ENCODE peak calls at places on chromosomes 6 and 20, in five cellular contexts. One of them, this sample, is unnamed. For H3K4me1, the result is how much of the 10 kb centered on the place peaks cover.

GRCh38 chr6:80209434-80209833 is 103.0 kb downstream of the BCKDHB start:
- DNase-seq in H9: no peak
- DNase-seq in GM23248: no peak
- DNase-seq in IMR-90: no peak
- DNase-seq in neuronal stem cell: no peak
- DNase-seq in this sample: no peak

GRCh38 chr6:156510242-156510641 is 266.9 kb upstream of the ARID1B start:
- DNase-seq in H9: no peak
- DNase-seq in GM23248: no peak
- DNase-seq in IMR-90: no peak
- DNase-seq in neuronal stem cell: no peak
- DNase-seq in this sample: no peak

GRCh38 chr6:38065734-38066133 is 246.2 kb downstream of the ZFAND3 start:
- DNase-seq in H9: no peak
- DNase-seq in GM23248: no peak
- DNase-seq in IMR-90: no peak
- DNase-seq in neuronal stem cell: no peak
- DNase-seq in this sample: no peak

GRCh38 chr20:58794510-58795180 is 56.1 kb downstream of the GNAS-AS1 start:
- DNase-seq in H9: no peak
- DNase-seq in GM23248: no peak
- DNase-seq in IMR-90: no peak
- DNase-seq in neuronal stem cell: no peak
- DNase-seq in this sample: no peak

GRCh38 chr6:43405354-43405753 is 22.0 kb upstream of the ABCC10 start:
- DNase-seq in H9: no peak
- DNase-seq in GM23248: peak
- DNase-seq in IMR-90: no peak
- DNase-seq in neuronal stem cell: no peak
- DNase-seq in this sample: no peak

GRCh38 chr6:108074359-108075144 is at the start of gene OSTM1:
- DNase-seq in H9: peak
- DNase-seq in GM23248: peak
- DNase-seq in IMR-90: peak
- DNase-seq in neuronal stem cell: peak
- DNase-seq in this sample: peak

GRCh38 chr6:146312606-146313005 is 231.0 kb upstream of the RAB32 start:
- DNase-seq in H9: no peak
- DNase-seq in GM23248: peak
- DNase-seq in IMR-90: no peak
- DNase-seq in neuronal stem cell: no peak
- DNase-seq in this sample: no peak

GRCh38 chr6:83270971-83271714 is 78.0 kb downstream of the RWDD2A start:
- DNase-seq in H9: no peak
- DNase-seq in GM23248: peak
- DNase-seq in IMR-90: peak
- DNase-seq in neuronal stem cell: no peak
- DNase-seq in this sample: no peak

GRCh38 chr20:3430376-3431069 is 23.1 kb upstream of the DNAAF9 start:
- DNase-seq in H9: no peak
- DNase-seq in GM23248: no peak
- DNase-seq in IMR-90: no peak
- DNase-seq in neuronal stem cell: no peak
- DNase-seq in this sample: no peak

GRCh38 chr6:121994936-121995335 is 404.5 kb upstream of the HSF2 start:
- DNase-seq in H9: no peak
- DNase-seq in GM23248: no peak
- DNase-seq in IMR-90: no peak
- DNase-seq in neuronal stem cell: no peak
- DNase-seq in this sample: no peak

GRCh38 chr6:95410168-95410567 is 167.2 kb upstream of the MANEA start:
- DNase-seq in H9: no peak
- DNase-seq in GM23248: no peak
- DNase-seq in IMR-90: no peak
- DNase-seq in neuronal stem cell: no peak
- DNase-seq in this sample: no peak

DNA sequence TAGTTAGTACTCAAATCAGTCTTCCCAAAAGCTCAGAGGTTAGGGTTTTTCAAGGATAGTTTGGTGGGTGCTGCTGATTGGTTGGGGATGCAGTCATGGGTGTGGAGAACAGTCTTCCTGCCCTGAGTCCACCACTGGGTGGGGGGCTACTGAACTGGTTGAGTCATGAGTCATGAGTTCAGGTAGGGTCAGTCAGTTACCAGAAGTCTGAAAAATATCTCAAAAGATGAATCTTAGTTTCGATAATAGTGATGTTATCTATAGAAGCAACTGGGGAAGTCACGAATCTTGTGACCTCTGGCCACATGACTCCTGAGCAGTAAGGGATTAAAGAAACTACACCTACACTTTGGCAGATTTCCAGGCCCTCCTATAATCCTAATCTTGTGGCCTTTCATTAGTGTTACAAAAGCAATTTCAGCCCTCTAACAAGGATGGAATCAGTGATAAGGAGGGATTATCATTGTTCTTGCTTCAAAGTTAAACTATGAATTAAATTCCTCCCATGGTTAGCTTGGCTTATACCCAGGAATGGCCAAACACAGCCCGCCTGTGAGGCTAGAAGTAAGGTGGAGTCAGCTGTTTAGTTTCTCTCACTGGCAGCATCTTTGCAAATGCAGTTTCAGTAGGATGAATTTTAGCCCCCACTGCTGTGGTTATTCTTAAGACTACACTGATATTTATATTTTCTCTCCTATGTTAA is 33.3 kb upstream of the NKAIN2 start:
- DNase-seq in H9: no peak
- DNase-seq in GM23248: no peak
- DNase-seq in IMR-90: no peak
- DNase-seq in neuronal stem cell: no peak
- DNase-seq in this sample: no peak
- H3K27ac ChIP-seq in H9: no peak
- H3K27ac ChIP-seq in GM23248: no peak
- H3K27ac ChIP-seq in IMR-90: no peak
- H3K27ac ChIP-seq in neuronal stem cell: no peak
- H3K27ac ChIP-seq in this sample: no peak

GRCh38 chr20:33668791-33669155 is 2.0 kb downstream of the ACTL10 start:
- DNase-seq in H9: no peak
- DNase-seq in GM23248: no peak
- DNase-seq in IMR-90: no peak
- DNase-seq in neuronal stem cell: no peak
- DNase-seq in this sample: no peak
- H3K4me1 ChIP-seq in H9: under half
- H3K4me1 ChIP-seq in GM23248: under half
- H3K4me1 ChIP-seq in IMR-90: under half
- H3K4me1 ChIP-seq in neuronal stem cell: under half
- H3K4me1 ChIP-seq in this sample: under half

GRCh38 chr6:102798631-102799030 is 1405.1 kb downstream of the GRIK2 start:
- DNase-seq in H9: peak
- DNase-seq in GM23248: no peak
- DNase-seq in IMR-90: no peak
- DNase-seq in neuronal stem cell: peak
- DNase-seq in this sample: no peak
- H3K9ac ChIP-seq in H9: no peak
- H3K9ac ChIP-seq in GM23248: no peak
- H3K9ac ChIP-seq in IMR-90: no peak
- H3K9ac ChIP-seq in neuronal stem cell: no peak
- H3K9ac ChIP-seq in this sample: no peak

GRCh38 chr6:85111481-85112001 is 338.3 kb upstream of the NT5E start:
- DNase-seq in H9: no peak
- DNase-seq in GM23248: peak
- DNase-seq in IMR-90: no peak
- DNase-seq in neuronal stem cell: peak
- DNase-seq in this sample: no peak
- H3K27ac ChIP-seq in H9: no peak
- H3K27ac ChIP-seq in GM23248: peak
- H3K27ac ChIP-seq in IMR-90: no peak
- H3K27ac ChIP-seq in neuronal stem cell: peak
- H3K27ac ChIP-seq in this sample: no peak

DNA sequence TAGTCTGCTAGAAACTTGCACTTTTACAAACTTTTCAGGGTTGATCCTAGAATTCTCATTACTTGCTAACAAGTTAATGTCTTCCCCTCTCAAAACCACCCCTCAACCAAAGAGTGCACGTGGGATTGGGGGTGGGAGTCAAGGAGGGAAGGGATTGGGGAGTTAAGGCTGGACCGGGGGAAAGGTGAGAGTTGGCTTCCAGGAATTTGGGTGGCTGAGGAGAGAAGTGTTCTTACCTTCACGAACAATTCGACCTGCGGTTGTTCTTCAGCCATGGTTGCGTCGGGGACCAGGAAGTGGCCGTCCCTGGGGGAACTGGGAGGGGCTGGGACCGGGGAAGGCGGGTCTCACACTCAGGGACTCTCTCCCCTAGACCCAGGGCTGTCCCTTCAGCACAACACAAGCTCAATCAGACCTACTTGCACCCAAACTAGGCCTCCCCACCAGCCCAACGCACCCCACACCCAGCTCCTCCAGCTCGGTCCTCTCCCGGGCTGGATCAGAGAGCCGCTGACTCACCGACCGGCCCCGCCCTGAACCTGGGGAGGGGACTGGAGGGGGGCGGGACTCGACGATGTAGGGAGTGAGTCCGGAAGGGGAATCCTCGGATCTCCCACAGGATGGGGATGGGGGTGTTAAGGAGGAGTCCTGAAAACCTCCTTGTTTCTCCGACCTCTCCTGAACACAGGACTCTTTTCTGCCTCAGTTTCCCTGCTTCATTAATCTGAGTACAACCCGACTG is at the start of gene CLIC1:
- DNase-seq in H9: peak
- DNase-seq in GM23248: peak
- DNase-seq in IMR-90: peak
- DNase-seq in neuronal stem cell: peak
- DNase-seq in this sample: peak
- H3K4me1 ChIP-seq in H9: under half
- H3K4me1 ChIP-seq in GM23248: under half
- H3K4me1 ChIP-seq in IMR-90: under half
- H3K4me1 ChIP-seq in neuronal stem cell: under half
- H3K4me1 ChIP-seq in this sample: under half

GRCh38 chr20:50110141-50111047 is 2.6 kb downstream of the UBE2V1 start:
- DNase-seq in H9: no peak
- DNase-seq in GM23248: peak
- DNase-seq in IMR-90: no peak
- DNase-seq in neuronal stem cell: no peak
- DNase-seq in this sample: no peak

GRCh38 chr20:50107796-50108331 is 5.1 kb downstream of the UBE2V1 start:
- DNase-seq in H9: no peak
- DNase-seq in GM23248: no peak
- DNase-seq in IMR-90: no peak
- DNase-seq in neuronal stem cell: no peak
- DNase-seq in this sample: no peak

GRCh38 chr20:50108571-50109235 is 4.2 kb downstream of the UBE2V1 start:
- DNase-seq in H9: no peak
- DNase-seq in GM23248: peak
- DNase-seq in IMR-90: no peak
- DNase-seq in neuronal stem cell: no peak
- DNase-seq in this sample: no peak

GRCh38 chr20:50111120-50111828 is 1.7 kb downstream of the UBE2V1 start:
- DNase-seq in H9: no peak
- DNase-seq in GM23248: peak
- DNase-seq in IMR-90: peak
- DNase-seq in neuronal stem cell: no peak
- DNase-seq in this sample: no peak

DNA sequence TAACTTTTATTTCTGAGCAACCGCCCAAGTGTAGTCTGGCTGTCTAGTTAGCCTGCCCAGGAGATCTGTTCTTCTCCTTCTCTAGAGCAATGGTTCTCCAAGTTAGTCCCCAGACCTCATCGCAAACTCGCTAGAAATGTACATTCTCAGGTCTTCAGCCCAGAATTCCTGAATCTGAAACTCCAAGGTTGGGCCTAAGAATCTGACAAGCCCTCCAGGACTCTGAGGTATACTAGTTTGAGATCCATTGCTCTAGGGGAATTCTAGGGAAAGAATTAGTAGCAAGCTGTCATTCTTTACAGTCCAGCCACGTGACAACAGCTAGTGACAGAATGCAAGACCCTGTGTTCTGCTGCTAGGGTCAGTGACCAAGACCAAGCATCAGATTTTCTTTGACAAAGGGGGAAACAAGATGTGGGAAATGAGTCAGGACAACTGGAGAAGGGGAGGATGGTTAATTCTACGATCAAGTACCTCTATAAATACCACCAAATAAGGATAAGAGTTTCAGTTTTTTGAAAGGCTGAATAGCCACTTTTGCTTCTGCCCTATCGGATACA is 5.8 kb downstream of the UBE2V1 start:
- DNase-seq in H9: no peak
- DNase-seq in GM23248: no peak
- DNase-seq in IMR-90: no peak
- DNase-seq in neuronal stem cell: no peak
- DNase-seq in this sample: no peak
- H3K9ac ChIP-seq in H9: no peak
- H3K9ac ChIP-seq in GM23248: no peak
- H3K9ac ChIP-seq in IMR-90: no peak
- H3K9ac ChIP-seq in neuronal stem cell: no peak
- H3K9ac ChIP-seq in this sample: no peak

GRCh38 chr6:129749749-129750120 is 39.8 kb upstream of the ARHGAP18 start:
- DNase-seq in H9: no peak
- DNase-seq in GM23248: peak
- DNase-seq in IMR-90: peak
- DNase-seq in neuronal stem cell: no peak
- DNase-seq in this sample: no peak
- H3K27ac ChIP-seq in H9: no peak
- H3K27ac ChIP-seq in GM23248: peak
- H3K27ac ChIP-seq in IMR-90: no peak
- H3K27ac ChIP-seq in neuronal stem cell: no peak
- H3K27ac ChIP-seq in this sample: no peak

GRCh38 chr6:352474-352873 is 39.1 kb upstream of the IRF4 start:
- DNase-seq in H9: no peak
- DNase-seq in GM23248: no peak
- DNase-seq in IMR-90: no peak
- DNase-seq in neuronal stem cell: no peak
- DNase-seq in this sample: no peak
- H3K4me1 ChIP-seq in H9: under half
- H3K4me1 ChIP-seq in GM23248: under half
- H3K4me1 ChIP-seq in IMR-90: under half
- H3K4me1 ChIP-seq in neuronal stem cell: under half
- H3K4me1 ChIP-seq in this sample: under half

GRCh38 chr6:76516924-76517323 is 444.5 kb upstream of the IMPG1 start:
- DNase-seq in H9: no peak
- DNase-seq in GM23248: no peak
- DNase-seq in IMR-90: no peak
- DNase-seq in neuronal stem cell: no peak
- DNase-seq in this sample: no peak
- H3K9ac ChIP-seq in H9: no peak
- H3K9ac ChIP-seq in GM23248: no peak
- H3K9ac ChIP-seq in IMR-90: no peak
- H3K9ac ChIP-seq in neuronal stem cell: no peak
- H3K9ac ChIP-seq in this sample: no peak

This sample was measured in kidney.